ENCODE peak calls at places on chromosomes 5 and 9, in six cellular contexts. B is WTC11, H is heart right ventricle, J is neural progenitor cell, K is AG04450, W is left ventricle myocardium inferior. S is an unnamed sample.

GRCh38 chr9:134658378-134658955 is 16.9 kb downstream of the COL5A1 start:
- DNase-seq in J (peak), K (no peak), H (no peak), B (peak), W (peak), S (no peak)

GRCh38 chr5:88683506-88684135 is 199.4 kb downstream of the MEF2C start:
- DNase-seq in W (no peak), K (no peak), B (peak), J (peak), H (no peak), S (no peak)

GRCh38 chr5:52786937-52787599 is 648 bp upstream of the ITGA1 start:
- DNase-seq in W (no peak), K (no peak), J (no peak), H (no peak), B (peak), S (no peak)

GRCh38 chr9:114911167-114911821 is 19.1 kb downstream of the TNFSF8 start:
- DNase-seq in J (peak), B (no peak), W (no peak), H (peak), K (no peak), S (no peak)

GRCh38 chr9:101463397-101463796 is 27.8 kb upstream of the ALDOB start:
- DNase-seq in W (no peak), B (no peak), J (no peak), K (no peak), H (no peak), S (no peak)

GRCh38 chr9:122188369-122188768 is 28.7 kb downstream of the MORN5 start:
- DNase-seq in K (no peak), W (no peak), B (no peak), H (no peak), J (no peak), S (no peak)

GRCh38 chr5:89968870-89969472 is 440.6 kb downstream of the CETN3 start:
- DNase-seq in B (no peak), W (no peak), K (no peak), H (peak), J (no peak), S (no peak)

GRCh38 chr5:59174248-59174844 is 591.5 kb downstream of the RAB3C start:
- DNase-seq in J (peak), K (peak), W (no peak), H (peak), B (no peak), S (no peak)

GRCh38 chr5:172497591-172498255 is 43.4 kb upstream of the SH3PXD2B start:
- DNase-seq in J (no peak), W (no peak), K (no peak), B (no peak), H (peak), S (no peak)

GRCh38 chr5:3531320-3531986 is 64.2 kb upstream of the IRX1 start:
- DNase-seq in J (peak), H (no peak), W (no peak), K (no peak), B (peak), S (no peak)

DNA sequence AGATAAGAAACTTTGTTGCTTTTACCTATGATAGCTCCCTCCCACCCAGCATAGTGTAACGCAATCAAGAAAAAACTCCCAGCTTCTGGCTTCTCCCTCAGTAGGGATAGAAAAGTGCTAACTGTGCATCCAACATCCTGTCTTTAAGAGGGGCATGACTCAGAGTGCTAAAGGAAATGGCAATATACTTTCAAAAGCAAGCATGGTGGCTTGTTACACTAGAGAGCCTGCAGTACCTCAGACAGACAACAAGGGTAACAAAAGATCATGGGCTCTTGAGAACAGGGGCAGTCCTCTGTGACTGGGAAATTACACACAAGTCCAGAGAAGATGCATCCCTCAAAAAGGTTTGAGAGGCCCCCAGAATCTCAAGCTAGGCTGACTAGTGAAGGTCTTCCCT is 37.8 kb downstream of the PRELID2 start:
- DNase-seq in H (no peak), J (no peak), B (no peak), K (no peak), W (no peak), S (no peak)
- TF ChIP-seq CTCF in H (no peak), J (no peak), B (no peak), K (peak), W (no peak), S (no peak)

GRCh38 chr5:139552893-139553575 is 8.1 kb upstream of the UBE2D2 start:
- DNase-seq in W (no peak), J (no peak), H (no peak), B (no peak), K (no peak), S (no peak)
- TF ChIP-seq CTCF in W (no peak), J (no peak), H (no peak), B (no peak), K (no peak), S (no peak)

GRCh38 chr9:130157079-130157478 is 15.1 kb upstream of the NCS1 start:
- DNase-seq in J (no peak), K (no peak), B (no peak), W (no peak), H (no peak), S (no peak)

GRCh38 chr9:130154816-130155215 is 17.4 kb upstream of the NCS1 start:
- DNase-seq in J (no peak), K (no peak), W (no peak), B (no peak), H (no peak), S (no peak)

GRCh38 chr9:130155647-130156046 is 16.6 kb upstream of the NCS1 start:
- DNase-seq in B (no peak), K (no peak), J (no peak), H (no peak), W (no peak), S (no peak)

GRCh38 chr9:130159057-130159456 is 13.1 kb upstream of the NCS1 start:
- DNase-seq in W (no peak), K (no peak), J (no peak), H (no peak), B (no peak), S (no peak)

GRCh38 chr9:130156672-130157071 is 15.5 kb upstream of the NCS1 start:
- DNase-seq in W (no peak), H (no peak), B (no peak), K (no peak), J (no peak), S (no peak)
- TF ChIP-seq CTCF in W (no peak), H (peak), B (no peak), K (no peak), J (no peak), S (peak)

GRCh38 chr9:88387035-88387732 is 1.1 kb upstream of the SPIN1 start:
- DNase-seq in W (peak), H (peak), J (peak), B (no peak), K (no peak), S (no peak)

GRCh38 chr9:88388886-88389617 is 808 bp downstream of the SPIN1 start:
- DNase-seq in K (no peak), W (peak), B (peak), J (peak), H (peak), S (no peak)

GRCh38 chr9:88390371-88390990 is 2.2 kb downstream of the SPIN1 start:
- DNase-seq in W (no peak), J (no peak), B (no peak), K (no peak), H (no peak), S (no peak)

GRCh38 chr9:88387733-88388202 is 476 bp upstream of the SPIN1 start:
- DNase-seq in W (peak), B (peak), H (peak), J (no peak), K (no peak), S (no peak)

DNA sequence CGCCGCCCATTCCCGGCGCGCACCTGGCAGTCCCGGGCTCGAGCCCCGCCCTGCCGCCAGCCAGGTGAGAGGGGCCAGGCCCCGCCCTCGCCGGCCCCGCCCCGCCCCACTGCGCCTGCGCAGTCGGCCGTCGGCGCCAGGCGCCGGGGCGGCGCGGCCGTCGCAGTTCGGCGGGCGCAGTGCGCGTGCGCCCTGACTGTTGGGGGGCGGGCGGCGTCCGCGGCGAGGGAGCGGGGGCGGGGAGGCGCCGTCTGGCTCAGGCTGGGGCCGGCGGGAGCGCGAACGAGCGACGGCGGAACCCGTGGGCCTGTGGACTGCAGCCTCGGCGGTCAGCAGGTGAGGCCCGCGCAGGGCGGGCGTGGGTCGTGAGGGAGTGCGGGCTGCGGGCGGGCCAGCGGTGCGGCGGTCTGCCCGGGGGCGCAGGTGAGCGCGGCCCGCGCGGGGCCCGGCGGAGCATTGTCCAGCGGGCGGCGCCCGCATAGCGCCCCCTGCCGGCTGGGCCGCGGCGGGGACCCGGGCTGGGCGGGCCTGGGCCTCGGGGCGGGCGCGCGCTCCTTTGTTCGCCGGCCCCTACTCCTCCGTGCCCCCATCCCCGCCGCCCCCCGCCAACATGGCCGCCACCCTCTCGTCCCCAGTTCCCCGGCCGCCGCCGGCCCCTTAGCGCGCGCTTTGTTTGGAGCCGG is at the start of gene SPIN1:
- DNase-seq in J (peak), W (peak), B (peak), K (no peak), H (peak), S (no peak)
- TF ChIP-seq CTCF in J (peak), W (peak), B (peak), K (peak), H (peak), S (peak)

GRCh38 chr5:114430532-114430931 is 68.7 kb downstream of the KCNN2 start:
- DNase-seq in J (no peak), W (no peak), K (no peak), H (no peak), B (no peak), S (no peak)
- TF ChIP-seq CTCF in J (no peak), W (no peak), K (no peak), H (no peak), B (no peak), S (no peak)

GRCh38 chr9:5427005-5427404 is 10.7 kb downstream of the PLGRKT start:
- DNase-seq in W (no peak), B (no peak), J (no peak), K (no peak), H (no peak), S (no peak)

GRCh38 chr9:5422276-5422675 is 15.4 kb downstream of the PLGRKT start:
- DNase-seq in J (no peak), B (no peak), H (no peak), K (no peak), W (no peak), S (no peak)

GRCh38 chr9:5428172-5428571 is 9.6 kb downstream of the PLGRKT start:
- DNase-seq in B (no peak), K (no peak), W (no peak), J (no peak), H (no peak), S (no peak)

GRCh38 chr9:5428794-5429528 is 8.8 kb downstream of the PLGRKT start:
- DNase-seq in B (no peak), H (no peak), W (no peak), K (no peak), J (no peak), S (no peak)

DNA sequence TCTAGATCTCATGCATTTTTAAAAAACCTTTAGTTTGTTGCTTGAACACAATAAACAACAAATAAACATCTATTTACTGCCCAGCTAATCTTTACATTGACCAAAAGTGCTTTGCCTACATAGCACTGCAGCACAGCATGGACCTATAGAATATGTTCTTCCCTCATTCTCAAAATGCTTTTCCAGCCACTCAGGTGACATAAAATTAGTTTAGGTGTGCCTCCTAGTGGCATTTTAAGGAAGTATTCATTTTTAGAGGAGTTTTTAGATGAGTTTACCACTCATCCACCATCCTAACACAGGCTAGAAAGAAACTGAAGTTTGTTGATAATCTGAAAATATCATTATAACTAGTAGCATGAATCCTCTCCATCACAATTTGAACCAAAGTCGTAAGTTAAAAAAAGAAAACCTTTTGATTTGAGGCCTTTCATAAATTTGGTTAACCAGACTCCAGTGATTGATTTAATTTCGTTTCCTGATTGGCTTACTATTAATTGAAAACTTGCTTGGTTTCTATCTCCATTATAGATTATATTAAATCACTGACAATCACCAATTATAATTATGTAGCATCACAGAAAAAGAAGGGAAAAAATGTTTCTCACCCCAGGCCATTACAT is 12.6 kb downstream of the PLGRKT start:
- DNase-seq in J (peak), H (no peak), B (no peak), K (no peak), W (no peak), S (no peak)
- TF ChIP-seq CTCF in J (peak), H (peak), B (peak), K (peak), W (peak), S (peak)

DNA sequence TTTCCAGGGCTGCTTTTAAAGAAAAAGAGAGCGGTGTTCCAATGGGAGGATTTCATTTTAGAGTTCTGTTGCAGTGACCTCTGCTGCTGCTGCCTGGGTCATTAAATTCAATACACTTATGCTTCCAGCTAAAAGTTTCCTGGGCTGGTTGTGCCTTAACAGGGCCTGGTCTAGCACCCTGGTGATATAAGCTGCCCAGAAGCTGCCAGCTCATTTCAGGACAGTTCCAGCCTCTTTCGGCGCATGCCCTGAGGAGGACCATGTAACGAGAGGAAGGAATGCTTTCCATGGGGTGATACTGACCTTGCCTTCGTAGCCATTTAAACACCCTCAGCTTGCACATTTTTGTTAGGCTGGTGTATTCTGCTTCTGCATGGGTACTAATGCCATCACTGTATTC is 93.3 kb downstream of the TMEM174 start:
- DNase-seq in K (no peak), B (no peak), W (no peak), J (no peak), H (no peak), S (no peak)
- TF ChIP-seq CTCF in K (no peak), B (no peak), W (no peak), J (no peak), H (no peak), S (no peak)

DNA sequence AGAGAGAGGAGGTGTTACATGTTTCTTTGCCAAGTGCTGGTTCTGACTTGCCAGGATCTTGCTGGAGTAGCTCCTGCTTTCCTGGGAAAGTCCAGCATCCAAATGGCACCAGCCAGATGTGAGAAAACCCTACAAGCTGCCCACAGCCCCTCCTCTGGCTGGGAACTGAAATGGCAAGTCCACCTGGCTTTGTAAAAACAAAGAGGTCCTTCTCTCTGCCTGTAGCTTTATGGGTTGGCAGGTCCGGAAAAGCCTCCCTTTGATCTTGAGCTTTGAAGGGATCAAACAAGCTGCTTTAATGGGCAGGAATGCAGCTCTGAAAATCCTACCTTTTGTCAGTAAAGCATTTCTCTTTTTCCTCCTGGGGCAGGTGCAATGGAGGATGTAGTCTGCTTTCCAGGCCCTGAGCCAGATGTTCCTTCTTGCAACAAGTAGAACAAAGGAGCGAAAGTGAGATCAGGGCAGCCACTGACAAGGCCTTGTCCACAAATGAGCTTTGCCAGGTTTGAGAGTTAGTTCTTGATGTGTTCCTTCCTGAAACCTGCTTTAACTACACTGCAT is 456.7 kb downstream of the ZNF608 start:
- DNase-seq in H (peak), J (peak), W (no peak), K (no peak), B (peak), S (no peak)
- TF ChIP-seq CTCF in H (peak), J (peak), W (peak), K (no peak), B (peak), S (no peak)

GRCh38 chr5:73415171-73415570 is 33.4 kb downstream of the FOXD1 start:
- DNase-seq in W (no peak), H (no peak), B (no peak), J (no peak), K (no peak), S (no peak)

GRCh38 chr5:73417307-73418035 is 31.1 kb downstream of the FOXD1 start:
- DNase-seq in K (no peak), B (no peak), H (no peak), J (no peak), W (no peak), S (no peak)

GRCh38 chr5:73418244-73418691 is 30.3 kb downstream of the FOXD1 start:
- DNase-seq in W (no peak), B (no peak), H (no peak), J (no peak), K (no peak), S (no peak)

GRCh38 chr5:73412597-73412988 is 36.0 kb downstream of the FOXD1 start:
- DNase-seq in J (no peak), K (no peak), W (no peak), H (no peak), B (no peak), S (no peak)

DNA sequence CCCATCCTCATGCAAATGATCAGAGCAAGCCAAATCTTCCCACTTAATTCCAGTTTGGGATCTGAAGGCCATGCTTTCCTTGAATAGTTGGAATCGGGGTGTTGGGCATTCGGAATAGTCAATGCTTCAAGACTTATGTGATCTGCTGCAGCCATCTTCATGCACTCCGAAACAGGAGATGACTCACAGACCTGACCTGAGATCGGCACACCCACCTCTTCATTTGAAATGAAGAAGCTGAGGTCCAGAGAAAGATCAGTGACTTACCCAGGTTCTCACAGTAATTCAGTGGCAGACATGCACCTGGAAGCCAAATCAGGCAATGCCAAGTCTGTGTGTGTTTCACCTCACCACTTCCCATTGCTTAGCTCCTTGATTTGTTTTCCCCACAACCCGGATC is 33.0 kb downstream of the FOXD1 start:
- DNase-seq in B (no peak), J (no peak), W (no peak), H (no peak), K (no peak), S (no peak)
- TF ChIP-seq CTCF in B (no peak), J (no peak), W (no peak), H (no peak), K (no peak), S (no peak)

DNA sequence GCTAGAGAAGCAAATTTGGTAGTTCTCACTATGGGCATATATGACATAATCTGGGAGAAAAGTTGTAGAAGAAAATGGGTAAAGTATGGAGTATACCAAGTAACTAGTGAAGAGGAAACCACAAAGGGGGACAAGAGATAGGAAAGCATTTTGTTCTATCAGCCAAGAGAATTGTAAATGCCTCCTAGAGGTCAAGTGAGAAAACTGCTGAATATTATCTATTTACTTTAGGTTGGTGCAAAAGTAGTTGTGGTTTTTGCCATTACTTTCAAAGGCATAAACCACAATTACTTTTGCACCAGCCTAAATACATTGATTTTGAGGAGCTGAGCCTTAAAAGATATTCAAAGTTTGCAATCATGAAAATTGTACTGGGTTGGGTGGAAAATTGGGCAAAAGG is 126.7 kb upstream of the GRHPR start:
- DNase-seq in H (no peak), W (no peak), K (no peak), B (no peak), J (no peak), S (no peak)
- TF ChIP-seq CTCF in H (no peak), W (no peak), K (no peak), B (no peak), J (peak), S (no peak)